ENCODE peak calls at places on chromosomes 16 and 17, in seven cellular contexts. A, O, Q, I, K, B and N are unnamed samples.

GRCh38 chr16:28213396-28213795 is 1.6 kb upstream of the XPO6 start:
- DNase-seq in A (no peak), K (no peak), Q (no peak), B (no peak), O (no peak), I (no peak), N (no peak)

GRCh38 chr16:65202461-65202860 is 80.6 kb upstream of the CDH11 start:
- DNase-seq in K (no peak), Q (no peak), O (no peak), B (no peak), I (no peak), A (no peak), N (no peak)

GRCh38 chr16:69417537-69418199 is 6.8 kb upstream of the CYB5B start:
- DNase-seq in I (no peak), K (no peak), B (no peak), Q (peak; percentile 9), A (peak; percentile 25), O (no peak), N (no peak)

GRCh38 chr16:57935904-57936303 is 35.0 kb downstream of the CNGB1 start:
- DNase-seq in Q (no peak), I (no peak), A (no peak), O (no peak), B (no peak), K (no peak), N (no peak)

GRCh38 chr16:23400387-23400930 is 52.5 kb downstream of the COG7 start:
- DNase-seq in A (no peak), Q (no peak), K (no peak), O (no peak), I (no peak), B (no peak), N (no peak)

GRCh38 chr16:3282103-3282746 is 1.1 kb upstream of the ZNF263 start:
- DNase-seq in B (no peak), I (no peak), K (no peak), O (no peak), A (no peak), Q (no peak), N (no peak)

GRCh38 chr17:21549107-21549687 is 143.1 kb upstream of the KCNJ18 start:
- DNase-seq in K (no peak), I (no peak), A (peak; percentile 70), Q (no peak), B (no peak), O (no peak), N (peak; percentile 6)

GRCh38 chr17:68356520-68356919 is 65.2 kb downstream of the ARSG start:
- DNase-seq in I (peak; percentile 58), B (peak; percentile 41), A (no peak), K (peak; percentile 43), Q (no peak), O (no peak), N (no peak)

GRCh38 chr17:78306913-78307312 is 53.0 kb downstream of the SOCS3 start:
- DNase-seq in I (no peak), K (no peak), B (no peak), O (no peak), A (no peak), Q (no peak), N (no peak)

GRCh38 chr16:83946154-83946780 is 6.8 kb upstream of the OSGIN1 start:
- DNase-seq in O (no peak), B (no peak), Q (no peak), I (no peak), K (no peak), A (no peak), N (no peak)

GRCh38 chr16:87033021-87033471 is 284.1 kb downstream of the C16orf95 start:
- DNase-seq in A (no peak), O (no peak), I (no peak), Q (no peak), K (no peak), B (no peak), N (no peak)

GRCh38 chr17:18319604-18320256 is 4.6 kb downstream of the SMCR8 start:
- DNase-seq in K (no peak), A (peak; percentile 73), O (no peak), B (no peak), I (no peak), Q (no peak), N (peak; percentile 60)

GRCh38 chr17:77877674-77878355 is 80.7 kb upstream of the TNRC6C start:
- DNase-seq in Q (no peak), O (no peak), A (peak; percentile 47), K (no peak), I (no peak), B (no peak), N (no peak)

GRCh38 chr17:46011711-46012505 is 12.9 kb downstream of the STH start:
- DNase-seq in A (no peak), O (no peak), I (no peak), Q (no peak), B (no peak), K (no peak), N (no peak)

GRCh38 chr17:37816951-37817350 is 72.1 kb upstream of the HNF1B start:
- DNase-seq in B (no peak), K (no peak), I (no peak), Q (no peak), O (no peak), A (no peak), N (no peak)

GRCh38 chr16:86158688-86159360 is 259.9 kb downstream of the IRF8 start:
- DNase-seq in Q (no peak), K (no peak), I (no peak), O (no peak), A (no peak), B (no peak), N (peak; percentile 40)

GRCh38 chr16:67260426-67261063 is 11.8 kb downstream of the SLC9A5 start:
- DNase-seq in K (no peak), B (no peak), I (peak; percentile 79), Q (no peak), O (no peak), A (peak; percentile 77), N (peak; percentile 77)

GRCh38 chr17:69018687-69019086 is 42.0 kb downstream of the ABCA9 start:
- DNase-seq in O (no peak), Q (no peak), K (no peak), B (no peak), I (no peak), A (no peak), N (no peak)

GRCh38 chr16:4616047-4616811 is 1.5 kb upstream of the UBALD1 start:
- DNase-seq in Q (peak; percentile 99), B (peak; percentile 97), O (peak; percentile 100), A (peak; percentile 100), I (peak; percentile 97), K (peak; percentile 98), N (peak; percentile 100)

GRCh38 chr17:10107320-10108165 is 90.9 kb downstream of the GAS7 start:
- DNase-seq in B (no peak), K (no peak), A (no peak), O (no peak), Q (no peak), I (no peak), N (no peak)

GRCh38 chr16:5490499-5490898 is 392.9 kb upstream of the EEF2KMT start:
- DNase-seq in B (no peak), O (no peak), A (peak; percentile 20), K (no peak), Q (peak; percentile 11), I (no peak), N (peak; percentile 21)

GRCh38 chr17:70604854-70605253 is 435.5 kb downstream of the KCNJ2 start:
- DNase-seq in K (no peak), B (no peak), Q (no peak), I (no peak), A (peak; percentile 16), O (no peak), N (no peak)

GRCh38 chr17:48568499-48569259 is 9.5 kb downstream of the HOXB4 start:
- DNase-seq in K (no peak), B (no peak), A (no peak), Q (no peak), O (no peak), I (no peak), N (no peak)

GRCh38 chr16:81445926-81446317 is 1.3 kb downstream of the CMIP start:
- DNase-seq in I (no peak), B (no peak), K (no peak), O (no peak), Q (no peak), A (no peak), N (no peak)

GRCh38 chr17:6388416-6388815 is 46.5 kb downstream of the AIPL1 start:
- DNase-seq in Q (no peak), A (no peak), B (no peak), I (no peak), O (no peak), K (no peak), N (no peak)

GRCh38 chr17:82021728-82022309 is 859 bp downstream of the CENPX start:
- DNase-seq in B (no peak), I (no peak), Q (no peak), O (no peak), K (no peak), A (no peak), N (peak; percentile 40)

GRCh38 chr17:45794840-45795239 is 10.7 kb downstream of the CRHR1 start:
- DNase-seq in K (no peak), Q (no peak), O (no peak), I (no peak), B (no peak), A (peak; percentile 49), N (no peak)

GRCh38 chr17:68733241-68734176 is 132.3 kb upstream of the FAM20A start:
- DNase-seq in I (no peak), K (no peak), A (no peak), Q (no peak), B (no peak), O (peak; percentile 39), N (no peak)

GRCh38 chr17:78126895-78127239 is 1.7 kb downstream of the TMC6 start:
- DNase-seq in K (no peak), I (no peak), B (no peak), Q (no peak), O (no peak), A (no peak), N (no peak)

GRCh38 chr16:23949630-23950290 is 114.0 kb downstream of the PRKCB start:
- DNase-seq in I (peak; percentile 21), B (peak; percentile 48), A (no peak), Q (peak; percentile 6), O (no peak), K (peak; percentile 50), N (peak; percentile 59)

GRCh38 chr17:45869676-45870341 is 24.5 kb upstream of the MAPT start:
- DNase-seq in Q (no peak), A (no peak), K (no peak), B (no peak), O (no peak), I (no peak), N (no peak)

GRCh38 chr16:89841275-89841674 is 13.0 kb downstream of the SPIRE2 start:
- DNase-seq in B (peak; percentile 26), O (no peak), Q (no peak), I (peak; percentile 66), K (no peak), A (no peak), N (peak; percentile 44)

GRCh38 chr17:69084911-69085310 is 24.2 kb upstream of the ABCA9 start:
- DNase-seq in I (no peak), K (no peak), B (no peak), Q (no peak), A (peak; percentile 4), O (no peak), N (peak; percentile 55)

GRCh38 chr17:78922876-78923498 is 2.2 kb downstream of the TIMP2 start:
- DNase-seq in Q (no peak), A (no peak), K (no peak), O (no peak), I (no peak), B (no peak), N (no peak)

GRCh38 chr16:57846078-57846697 is 43.9 kb upstream of the KIFC3 start:
- DNase-seq in I (no peak), O (peak; percentile 62), A (no peak), B (no peak), Q (no peak), K (no peak), N (no peak)

GRCh38 chr16:4891097-4891885 is 44.0 kb downstream of the UBN1 start:
- DNase-seq in K (no peak), I (no peak), O (no peak), B (no peak), A (no peak), Q (no peak), N (no peak)

GRCh38 chr16:75379911-75380847 is 53.1 kb downstream of the CFDP1 start:
- DNase-seq in K (no peak), A (no peak), B (peak; percentile 24), O (no peak), I (peak; percentile 49), Q (no peak), N (peak; percentile 84)